ENCODE peak calls at places on chromosomes 12 and 14, in four cellular contexts. A is HCT116, F is H1, H is upper lobe of left lung. Q is an unnamed sample.

GRCh38 chr12:117042171-117042809 is 56.9 kb downstream of the TESC start:
- DNase-seq in F (no peak), H (no peak), A (no peak), Q (no peak)

GRCh38 chr12:8031872-8032241 is 659 bp upstream of the FOXJ2 start:
- DNase-seq in F (no peak), H (no peak), A (no peak), Q (no peak)

GRCh38 chr14:55450987-55451386 is 10.6 kb upstream of the TBPL2 start:
- DNase-seq in F (no peak), A (no peak), H (no peak), Q (no peak)

GRCh38 chr12:10661338-10661737 is 12.5 kb downstream of the STYK1 start:
- DNase-seq in A (no peak), F (no peak), H (no peak), Q (no peak)

GRCh38 chr12:11553871-11554533 is 95.5 kb upstream of the ETV6 start:
- DNase-seq in A (peak), H (peak), F (peak), Q (no peak)

GRCh38 chr14:37595809-37596595 is 573 bp downstream of the TTC6 start:
- DNase-seq in H (peak), F (no peak), A (peak), Q (peak)

GRCh38 chr12:106113042-106113441 is 25.7 kb downstream of the NUAK1 start:
- DNase-seq in H (no peak), F (no peak), A (peak), Q (no peak)

GRCh38 chr12:28292699-28293098 is 102.4 kb downstream of the CCDC91 start:
- DNase-seq in F (no peak), H (no peak), A (no peak), Q (no peak)

GRCh38 chr12:117071009-117071408 is 28.2 kb downstream of the TESC start:
- DNase-seq in A (no peak), F (no peak), H (no peak), Q (no peak)

GRCh38 chr12:643478-644292 is 19.6 kb downstream of the NINJ2 start:
- DNase-seq in F (no peak), H (no peak), A (no peak), Q (no peak)

GRCh38 chr14:99865408-99865807 is 72.2 kb downstream of the EML1 start:
- DNase-seq in H (no peak), A (no peak), F (no peak), Q (no peak)

GRCh38 chr12:119692410-119692809 is 24.5 kb downstream of the PRKAB1 start:
- DNase-seq in A (no peak), H (no peak), F (no peak), Q (no peak)

GRCh38 chr12:15276088-15276698 is 46.1 kb upstream of the PTPRO start:
- DNase-seq in F (no peak), A (peak), H (no peak), Q (no peak)

GRCh38 chr12:57340104-57340503 is 89.1 kb upstream of the STAC3 start:
- DNase-seq in A (no peak), F (no peak), H (peak), Q (peak)

DNA sequence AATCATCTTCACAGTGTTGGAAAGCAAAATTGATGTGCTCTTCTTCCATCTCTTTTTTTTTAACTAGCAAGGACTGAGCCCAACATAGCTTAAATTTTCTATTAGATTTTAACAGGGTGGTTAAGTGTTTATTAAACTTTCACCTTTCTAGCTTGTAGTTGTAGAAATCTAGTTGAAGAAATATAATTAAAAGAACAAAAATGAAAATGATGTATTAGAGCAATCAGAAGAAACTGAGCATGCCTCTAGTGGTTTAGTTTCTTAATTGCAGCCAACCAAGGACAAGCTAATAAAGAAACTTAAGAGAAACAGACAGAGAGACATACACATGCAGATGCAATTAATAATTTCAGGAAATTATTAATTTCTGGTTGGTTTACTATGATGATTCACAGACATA is 673.0 kb upstream of the LMO3 start:
- DNase-seq in A (no peak), H (no peak), F (no peak), Q (no peak)
- TF ChIP-seq CTCF in A (peak), H (no peak), F (peak), Q (no peak)

GRCh38 chr14:69107407-69108003 is 45.4 kb downstream of the DCAF5 start:
- DNase-seq in A (peak), F (no peak), H (no peak), Q (peak)
- TF ChIP-seq CTCF in A (peak), F (peak), H (peak), Q (peak)

GRCh38 chr12:125332900-125333299 is 267.7 kb downstream of the AACS start:
- DNase-seq in H (no peak), F (no peak), A (no peak), Q (no peak)
- TF ChIP-seq CTCF in H (no peak), F (peak), A (peak), Q (peak)

GRCh38 chr14:104680806-104681688 is 8.4 kb upstream of the INF2 start:
- DNase-seq in A (no peak), F (no peak), H (peak), Q (peak)
- TF ChIP-seq CTCF in A (peak), F (peak), H (no peak), Q (no peak)

GRCh38 chr12:25053021-25053271 is 104.0 kb upstream of the BCAT1 start:
- DNase-seq in F (no peak), H (no peak), A (no peak), Q (no peak)
- TF ChIP-seq CTCF in F (no peak), H (no peak), A (no peak), Q (no peak)

Q was measured in CD14-positive monocyte.